ENCODE peak calls at places on chromosome 1, in ten cellular contexts. K is CD4-positive, CD25-positive, alpha-beta regulatory T cell; A is upper lobe of right lung; R is activated CD8-positive, alpha-beta T cell treated with anti-CD3 and anti-CD28 coated beads, Interleukin-2, amount 10 ng/mL, durations not matched to agents 7 days and 5 days; V is pancreas; E is left lung; B is activated naive CD8-positive, alpha-beta T cell treated with anti-CD3 and anti-CD28 coated beads, Interleukin-2, amount 10 ng/mL, durations not matched to agents 7 days and 5 days; C is stimulated activated naive CD8-positive, alpha-beta T cell treated with anti-CD3 and anti-CD28 coated beads, Interleukin-15, amount 100 ng/mL, for 72 hours; W is gastroesophageal sphincter; S is A549. X is an unnamed sample.

GRCh38 chr1:160481979-160482596 is 41.0 kb downstream of the SLAMF6 start:
- ATAC-seq in E (no peak), B (no peak), K (no peak), V (no peak), C (peak; percentile 48), A (no peak), W (no peak), S (no peak), R (no peak), X (no peak)

GRCh38 chr1:41423511-41424191 is 60.8 kb downstream of the EDN2 start:
- ATAC-seq in W (no peak), V (peak; percentile 44), A (peak; percentile 59), S (no peak), C (no peak), R (no peak), B (no peak), E (peak; percentile 51), K (no peak), X (no peak)

GRCh38 chr1:110763149-110763548 is 88.4 kb upstream of the KCNA3 start:
- ATAC-seq in R (no peak), C (no peak), S (no peak), E (no peak), B (no peak), W (no peak), A (no peak), V (no peak), K (no peak), X (no peak)

GRCh38 chr1:86798608-86799291 is 94.4 kb downstream of the SH3GLB1 start:
- ATAC-seq in V (no peak), B (peak; percentile 67), K (no peak), S (no peak), A (no peak), E (no peak), C (peak; percentile 64), W (no peak), R (peak; percentile 72), X (no peak)

GRCh38 chr1:231069333-231069732 is 29.3 kb upstream of the FAM89A start:
- ATAC-seq in A (no peak), R (no peak), S (no peak), W (no peak), B (no peak), K (no peak), V (no peak), E (no peak), C (no peak), X (no peak)

GRCh38 chr1:188070848-188071247 is 1242.1 kb downstream of the PLA2G4A start:
- ATAC-seq in K (no peak), A (no peak), W (no peak), S (no peak), V (no peak), B (no peak), C (no peak), R (no peak), E (no peak), X (no peak)

GRCh38 chr1:172613294-172613693 is 45.6 kb upstream of the FASLG start:
- ATAC-seq in K (no peak), S (no peak), R (no peak), C (no peak), W (no peak), B (no peak), V (no peak), E (no peak), A (no peak), X (no peak)

GRCh38 chr1:26122988-26123973 is 11.7 kb downstream of the PDIK1L start:
- ATAC-seq in E (peak; percentile 11), K (peak; percentile 47), S (peak; percentile 79), V (no peak), W (no peak), A (no peak), C (peak; percentile 46), R (no peak), B (no peak), X (peak; percentile 78)

GRCh38 chr1:100147875-100148274 is 14.9 kb downstream of the TRMT13 start:
- ATAC-seq in V (no peak), K (no peak), E (no peak), C (no peak), S (no peak), W (no peak), R (no peak), A (no peak), B (no peak), X (no peak)

GRCh38 chr1:27503961-27504587 is 14.1 kb upstream of the WASF2 start:
- ATAC-seq in K (no peak), S (peak; percentile 45), V (peak; percentile 15), E (peak; percentile 12), R (no peak), C (no peak), W (peak; percentile 3), A (no peak), B (no peak), X (peak; percentile 42)

GRCh38 chr1:2428490-2428889 is 16.1 kb upstream of the PEX10 start:
- ATAC-seq in A (no peak), W (no peak), K (no peak), B (no peak), C (no peak), V (peak; percentile 35), S (no peak), R (no peak), E (no peak), X (no peak)

GRCh38 chr1:27816921-27817630 is 13.5 kb upstream of the PPP1R8 start:
- ATAC-seq in R (no peak), W (peak; percentile 67), C (no peak), B (no peak), S (peak; percentile 86), K (no peak), V (peak; percentile 63), A (peak; percentile 79), E (peak; percentile 52), X (no peak)

GRCh38 chr1:167103236-167103894 is 9.5 kb downstream of the STYXL2 start:
- ATAC-seq in R (no peak), E (no peak), B (no peak), W (no peak), A (no peak), C (peak; percentile 90), S (no peak), V (no peak), K (no peak), X (no peak)

GRCh38 chr1:187509091-187509490 is 680.3 kb downstream of the PLA2G4A start:
- ATAC-seq in E (no peak), A (no peak), S (no peak), R (no peak), K (no peak), B (no peak), V (no peak), W (no peak), C (no peak), X (no peak)

GRCh38 chr1:182564605-182565004 is 24.5 kb downstream of the RNASEL start:
- ATAC-seq in B (no peak), C (no peak), R (no peak), S (no peak), V (no peak), E (no peak), A (no peak), K (no peak), W (no peak), X (no peak)

GRCh38 chr1:31802190-31803150 is 13.4 kb downstream of the SPOCD1 start:
- ATAC-seq in W (no peak), S (no peak), V (no peak), R (no peak), E (no peak), B (no peak), K (no peak), C (no peak), A (no peak), X (no peak)

GRCh38 chr1:27663735-27664119 is 8.3 kb downstream of the IFI6 start:
- ATAC-seq in K (no peak), A (no peak), V (no peak), C (no peak), W (no peak), B (no peak), E (no peak), R (no peak), S (no peak), X (no peak)

GRCh38 chr1:9389969-9390368 is 97.3 kb downstream of the SPSB1 start:
- ATAC-seq in S (no peak), W (no peak), B (no peak), V (no peak), A (no peak), R (no peak), C (no peak), E (no peak), K (no peak), X (no peak)

GRCh38 chr1:81391100-81391828 is 409.5 kb upstream of the ADGRL2 start:
- ATAC-seq in R (no peak), B (no peak), A (peak; percentile 83), S (no peak), W (peak; percentile 51), K (no peak), V (peak; percentile 27), C (no peak), E (peak; percentile 95), X (no peak)

GRCh38 chr1:55252942-55253589 is 37.9 kb upstream of the USP24 start:
- ATAC-seq in E (no peak), V (no peak), R (no peak), K (no peak), C (no peak), W (no peak), S (no peak), A (no peak), B (no peak), X (no peak)

GRCh38 chr1:33099290-33100118 is 18.6 kb downstream of the AZIN2 start:
- ATAC-seq in E (peak; percentile 92), K (peak; percentile 95), S (peak; percentile 45), R (peak; percentile 96), B (peak; percentile 98), W (no peak), V (peak; percentile 72), A (peak; percentile 90), C (peak; percentile 99), X (peak; percentile 98)

GRCh38 chr1:6414881-6415280 is 4.8 kb downstream of the HES2 start:
- ATAC-seq in S (no peak), A (no peak), V (peak; percentile 9), R (no peak), E (no peak), K (no peak), C (no peak), W (no peak), B (no peak), X (no peak)

GRCh38 chr1:246579818-246580217 is 13.6 kb downstream of the CNST start:
- ATAC-seq in A (no peak), C (no peak), V (no peak), K (no peak), W (no peak), S (no peak), B (no peak), R (no peak), E (no peak), X (no peak)

GRCh38 chr1:54543729-54544496 is 4.1 kb upstream of the ACOT11 start:
- ATAC-seq in A (no peak), B (no peak), S (no peak), E (no peak), R (no peak), W (no peak), C (no peak), V (no peak), K (no peak), X (peak; percentile 15)